ENCODE peak calls at places on chromosome 6, in four cellular contexts. L is left lung, A is small intestine, U is activated B cell treated with CpG ODN at 0.5 μM for 24 hours. V is an unnamed sample.

GRCh38 chr6:135884136-135884535 is 32.6 kb downstream of the PDE7B start:
- DNase-seq in U (no peak), A (no peak), L (no peak), V (peak; percentile 21)

GRCh38 chr6:40579101-40579500 is 8.1 kb downstream of the LRFN2 start:
- DNase-seq in U (no peak), L (no peak), A (no peak), V (no peak)

GRCh38 chr6:112309244-112309643 is 37.9 kb upstream of the RFPL4B start:
- DNase-seq in U (no peak), L (no peak), A (no peak), V (no peak)

GRCh38 chr6:154503576-154504501 is 6.6 kb downstream of the CNKSR3 start:
- DNase-seq in U (no peak), A (no peak), L (no peak), V (no peak)

GRCh38 chr6:22447862-22448261 is 121.5 kb upstream of the HDGFL1 start:
- DNase-seq in L (no peak), A (no peak), U (no peak), V (no peak)

GRCh38 chr6:132820629-132821381 is 6.4 kb downstream of the RPS12 start:
- DNase-seq in A (no peak), U (no peak), L (no peak), V (no peak)

GRCh38 chr6:24799541-24799915 is 811 bp upstream of the ARMH2 start:
- DNase-seq in U (no peak), L (no peak), A (no peak), V (no peak)

GRCh38 chr6:138817799-138818198 is 21.9 kb downstream of the ECT2L start:
- DNase-seq in L (peak; percentile 82), A (peak; percentile 93), U (no peak), V (peak; percentile 100)

GRCh38 chr6:108904731-108905130 is 56.5 kb downstream of the ARMC2 start:
- DNase-seq in L (no peak), U (no peak), A (peak; percentile 55), V (no peak)

GRCh38 chr6:45965787-45966186 is 49.9 kb downstream of the CLIC5 start:
- DNase-seq in A (no peak), U (no peak), L (no peak), V (peak; percentile 49)